ENCODE peak calls at places on chromosome 12, in seven cellular contexts. F is A549, K is sigmoid colon, A is HCT116, N is Peyer's patch, M is uterus, W is stomach. P is an unnamed sample.

GRCh38 chr12:43501705-43502104 is 50.3 kb downstream of the ADAMTS20 start:
- DNase-seq in A (peak; percentile 36), N (no peak), K (no peak), M (no peak), F (peak; percentile 4), W (no peak), P (no peak)

GRCh38 chr12:31732926-31733548 is 4.2 kb upstream of the AMN1 start:
- DNase-seq in F (peak; percentile 82), A (peak; percentile 97), K (no peak), N (no peak), W (no peak), M (no peak), P (no peak)

GRCh38 chr12:124698211-124698997 is 131.0 kb upstream of the NCOR2 start:
- DNase-seq in A (no peak), F (no peak), W (peak; percentile 56), M (no peak), K (no peak), N (no peak), P (no peak)

GRCh38 chr12:130969223-130969622 is 15.5 kb downstream of the ADGRD1 start:
- DNase-seq in A (no peak), N (no peak), K (no peak), W (no peak), M (no peak), F (no peak), P (no peak)

GRCh38 chr12:24561882-24562760 is 386.8 kb downstream of the BCAT1 start:
- DNase-seq in W (peak; percentile 47), N (no peak), F (peak; percentile 17), M (peak; percentile 69), A (no peak), K (peak; percentile 84), P (no peak)

GRCh38 chr12:96719671-96720362 is 187.2 kb upstream of the NEDD1 start:
- DNase-seq in N (no peak), M (no peak), W (no peak), K (no peak), F (no peak), A (no peak), P (no peak)

GRCh38 chr12:108733132-108733531 is 1.8 kb upstream of the CORO1C start:
- DNase-seq in K (peak; percentile 61), M (no peak), N (no peak), A (no peak), F (no peak), W (no peak), P (no peak)

GRCh38 chr12:68497702-68498101 is 113.0 kb upstream of the RAP1B start:
- DNase-seq in W (no peak), N (no peak), K (no peak), A (peak; percentile 23), M (no peak), F (no peak), P (no peak)

GRCh38 chr12:66403746-66404145 is 101.5 kb downstream of the HELB start:
- DNase-seq in K (no peak), N (no peak), F (no peak), A (no peak), M (no peak), W (no peak), P (no peak)

GRCh38 chr12:75979181-75979580 is 52.4 kb downstream of the PHLDA1 start:
- DNase-seq in A (no peak), M (no peak), N (no peak), W (no peak), K (no peak), F (no peak), P (no peak)

GRCh38 chr12:2751686-2752085 is 43.1 kb upstream of the FKBP4 start:
- DNase-seq in N (no peak), M (no peak), K (no peak), W (no peak), A (no peak), F (no peak), P (no peak)

GRCh38 chr12:76927170-76927784 is 48.5 kb upstream of the CSRP2 start:
- DNase-seq in A (peak; percentile 27), M (no peak), N (no peak), F (peak; percentile 8), K (no peak), W (peak; percentile 28), P (no peak)

GRCh38 chr12:120361506-120362208 is 7.3 kb downstream of the MSI1 start:
- DNase-seq in M (peak; percentile 45), N (no peak), W (peak; percentile 69), A (no peak), F (no peak), K (peak; percentile 82), P (no peak)

GRCh38 chr12:48441122-48441521 is 31.2 kb upstream of the ANP32D start:
- DNase-seq in F (no peak), N (no peak), A (no peak), K (no peak), M (no peak), W (no peak), P (no peak)

GRCh38 chr12:86006727-86007126 is 132.6 kb downstream of the NTS start:
- DNase-seq in M (no peak), A (no peak), F (no peak), K (no peak), N (no peak), W (no peak), P (no peak)

GRCh38 chr12:94731733-94732360 is 81.5 kb upstream of the TMCC3 start:
- DNase-seq in F (no peak), M (no peak), W (no peak), A (no peak), K (no peak), N (no peak), P (no peak)

GRCh38 chr12:83823386-83824045 is 1089.1 kb downstream of the SLC6A15 start:
- DNase-seq in A (peak; percentile 44), W (peak; percentile 63), K (no peak), N (no peak), M (no peak), F (no peak), P (no peak)

GRCh38 chr12:80692114-80692513 is 15.3 kb upstream of the MYF6 start:
- DNase-seq in A (no peak), N (no peak), F (no peak), W (no peak), M (no peak), K (no peak), P (no peak)

GRCh38 chr12:55720071-55720564 is at the start of gene RDH5:
- DNase-seq in N (no peak), A (no peak), M (peak; percentile 80), K (peak; percentile 93), W (peak; percentile 87), F (no peak), P (no peak)

GRCh38 chr12:55719371-55719770 is 822 bp upstream of the RDH5 start:
- DNase-seq in W (no peak), A (no peak), F (no peak), M (no peak), K (no peak), N (no peak), P (no peak)

GRCh38 chr12:55717397-55718007 is 1.7 kb downstream of the BLOC1S1 start:
- DNase-seq in F (no peak), A (no peak), N (no peak), K (no peak), M (no peak), W (no peak), P (no peak)

GRCh38 chr12:55718020-55718419 is 2.2 kb upstream of the RDH5 start:
- DNase-seq in A (no peak), K (no peak), M (no peak), W (no peak), N (no peak), F (no peak), P (no peak)

GRCh38 chr12:55718650-55719275 is 1.4 kb upstream of the RDH5 start:
- DNase-seq in M (no peak), F (no peak), A (no peak), W (no peak), K (no peak), N (no peak), P (no peak)
- H3K27ac ChIP-seq in M (peak overlapping the region; percentile 93), F (no peak overlapping the region), A (no peak overlapping the region), W (peak overlapping the region; percentile 98), K (peak overlapping the region; percentile 100), N (no peak overlapping the region), P (peak overlapping the region; percentile 93)

GRCh38 chr12:57280234-57281062 is 29.5 kb upstream of the STAC3 start:
- DNase-seq in W (peak; percentile 39), K (peak; percentile 64), A (peak; percentile 79), M (peak; percentile 50), F (peak; percentile 78), N (peak; percentile 66), P (no peak)
- H3K4me3 ChIP-seq in W (no peak overlapping the region), K (no peak overlapping the region), A (peak overlapping the region; percentile 51), M (no peak overlapping the region), F (no peak overlapping the region), N (no peak overlapping the region), P (no peak overlapping the region)

GRCh38 chr12:51752490-51752889 is 96.0 kb downstream of the FIGNL2 start:
- DNase-seq in F (no peak), M (peak; percentile 31), W (peak; percentile 30), N (no peak), A (no peak), K (peak; percentile 85), P (no peak)
- TF ChIP-seq POLR2A in F (no peak), M (no peak), W (no peak), N (no peak), A (no peak), K (no peak), P (no peak)

GRCh38 chr12:5912011-5912410 is 33.0 kb downstream of the ANO2 start:
- DNase-seq in N (no peak), M (no peak), K (no peak), W (no peak), F (no peak), A (no peak), P (no peak)

GRCh38 chr12:5910790-5911548 is 34.1 kb downstream of the ANO2 start:
- DNase-seq in M (no peak), W (no peak), A (no peak), K (no peak), N (no peak), F (no peak), P (no peak)

GRCh38 chr12:5915511-5915910 is 29.5 kb downstream of the ANO2 start:
- DNase-seq in N (no peak), F (no peak), M (no peak), A (no peak), W (no peak), K (no peak), P (no peak)

GRCh38 chr12:5914387-5915149 is 30.5 kb downstream of the ANO2 start:
- DNase-seq in F (no peak), A (no peak), M (no peak), K (no peak), N (no peak), W (no peak), P (no peak)

DNA sequence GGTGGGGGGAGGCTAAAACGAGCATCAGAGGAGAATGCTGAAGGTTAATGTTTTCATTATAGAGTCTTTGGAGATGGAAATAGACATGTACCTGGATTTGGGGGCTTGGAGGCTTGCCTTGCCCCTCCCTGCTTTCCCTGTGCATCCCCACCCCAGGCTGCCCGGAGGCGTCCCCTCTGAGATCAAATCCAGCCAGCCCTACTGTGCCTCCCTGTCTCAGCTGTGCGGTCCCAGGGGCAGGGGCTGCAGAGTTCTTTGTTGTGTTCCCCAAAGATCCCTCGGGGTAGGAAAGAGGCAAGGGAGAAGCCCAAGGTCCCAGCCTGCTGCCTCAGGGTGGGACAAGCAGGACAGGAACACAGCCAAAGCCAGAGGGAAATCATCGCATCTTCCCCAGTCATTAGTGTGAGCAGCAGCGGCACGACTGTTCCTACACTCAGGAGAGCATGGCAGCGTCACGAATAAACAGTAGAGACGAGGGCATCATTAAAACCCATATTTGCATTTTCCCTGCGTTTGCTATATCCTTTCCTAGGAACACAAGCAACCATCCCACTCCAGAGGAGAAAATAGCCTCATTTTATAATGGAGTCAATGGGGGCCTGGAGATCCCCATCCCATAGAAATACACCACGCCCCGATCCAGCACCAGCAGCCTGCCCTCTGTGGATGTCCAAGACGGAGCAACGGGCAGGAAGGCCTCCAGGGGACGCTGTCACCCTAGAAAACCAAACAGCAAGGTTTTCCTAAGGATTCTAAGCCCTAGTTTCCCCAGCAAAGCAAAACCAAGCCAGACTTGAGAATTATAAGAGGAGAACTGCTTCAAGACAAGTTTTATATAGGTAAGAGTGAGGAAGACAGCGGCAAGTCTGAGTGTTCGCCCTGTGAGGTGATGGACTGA is 32.4 kb downstream of the ANO2 start:
- DNase-seq in A (no peak), N (no peak), K (no peak), W (no peak), F (no peak), M (no peak), P (no peak)
- H3K27ac ChIP-seq in A (no peak overlapping the region), N (no peak overlapping the region), K (no peak overlapping the region), W (no peak overlapping the region), F (no peak overlapping the region), M (no peak overlapping the region), P (no peak overlapping the region)